ENCODE peak calls at places on chromosomes 4 and X, in four cellular contexts. N is NCI-H2171 treated with DMSO at 0.1 percent for 48 hours, V is fibroblast of the aortic adventitia, E is psoas muscle. Z is an unnamed sample.

GRCh38 chrX:150268839-150269238 is 94.3 kb upstream of the MAMLD1 start:
- DNase-seq in N (no peak), V (no peak), E (no peak), Z (no peak)

GRCh38 chrX:109890910-109891502 is 111.9 kb upstream of the TMEM164 start:
- DNase-seq in N (peak; percentile 20), V (peak; percentile 74), E (peak; percentile 35), Z (peak; percentile 21)

GRCh38 chrX:26470946-26471345 is 255.0 kb downstream of the MAGEB5 start:
- DNase-seq in N (no peak), V (no peak), E (no peak), Z (no peak)

GRCh38 chrX:80174925-80175574 is 160.5 kb downstream of the TBX22 start:
- DNase-seq in N (no peak), V (peak; percentile 85), E (peak; percentile 50), Z (no peak)

GRCh38 chr4:52658671-52659015 is 458 bp downstream of the USP46 start:
- DNase-seq in N (no peak), V (no peak), E (peak; percentile 19), Z (no peak)

GRCh38 chrX:151985955-151986354 is 11.5 kb upstream of the GABRE start:
- DNase-seq in N (no peak), V (peak; percentile 69), E (peak; percentile 20), Z (no peak)

GRCh38 chr4:56979674-56980073 is 978 bp downstream of the POLR2B start:
- DNase-seq in N (peak; percentile 3), V (no peak), E (no peak), Z (no peak)

GRCh38 chr4:92445127-92445526 is 141.4 kb downstream of the GRID2 start:
- DNase-seq in N (no peak), V (no peak), E (no peak), Z (no peak)

GRCh38 chr4:87498446-87498900 is 30.7 kb downstream of the SPARCL1 start:
- DNase-seq in N (no peak), V (peak; percentile 52), E (no peak), Z (no peak)

GRCh38 chr4:8215001-8215427 is 15.9 kb downstream of the SH3TC1 start:
- DNase-seq in N (peak; percentile 59), V (peak; percentile 69), E (no peak), Z (no peak)

GRCh38 chr4:183591301-183591700 is 67.7 kb downstream of the RWDD4 start:
- DNase-seq in N (no peak), V (no peak), E (no peak), Z (no peak)

GRCh38 chrX:71225661-71226060 is 2.6 kb downstream of the GJB1 start:
- DNase-seq in N (no peak), V (no peak), E (no peak), Z (no peak)

GRCh38 chrX:25343060-25343459 is 327.3 kb upstream of the ARX start:
- DNase-seq in N (no peak), V (no peak), E (no peak), Z (no peak)

GRCh38 chr4:150799207-150799606 is 215.9 kb downstream of the LRBA start:
- DNase-seq in N (no peak), V (peak; percentile 2), E (no peak), Z (no peak)

GRCh38 chr4:76589872-76590846 is 155.1 kb downstream of the SHROOM3 start:
- DNase-seq in N (no peak), V (peak; percentile 87), E (no peak), Z (no peak)

GRCh38 chr4:95250544-95251137 is 298.1 kb downstream of the UNC5C start:
- DNase-seq in N (no peak), V (no peak), E (no peak), Z (no peak)

GRCh38 chr4:168667397-168667796 is 170.5 kb downstream of the PALLD start:
- DNase-seq in N (no peak), V (no peak), E (no peak), Z (no peak)

GRCh38 chrX:119477812-119478232 is 9.6 kb downstream of the SLC25A5 start:
- DNase-seq in N (peak; percentile 1), V (peak; percentile 89), E (no peak), Z (no peak)

GRCh38 chrX:40719731-40720130 is 15.6 kb downstream of the MED14 start:
- DNase-seq in N (no peak), V (no peak), E (no peak), Z (no peak)

GRCh38 chr4:102429553-102429952 is 71.6 kb upstream of the NFKB1 start:
- DNase-seq in N (no peak), V (peak; percentile 95), E (no peak), Z (no peak)

GRCh38 chr4:95180531-95181315 is 368.1 kb downstream of the UNC5C start:
- DNase-seq in N (no peak), V (no peak), E (no peak), Z (no peak)

GRCh38 chr4:39029752-39030694 is 2.2 kb downstream of the TMEM156 start:
- DNase-seq in N (no peak), V (no peak), E (no peak), Z (no peak)

GRCh38 chrX:71542825-71543224 is 9.9 kb downstream of the OGT start:
- DNase-seq in N (no peak), V (no peak), E (no peak), Z (no peak)

GRCh38 chr4:20838476-20838875 is 138.2 kb downstream of the PACRGL start:
- DNase-seq in N (no peak), V (no peak), E (no peak), Z (no peak)

GRCh38 chr4:1290165-1290977 is 680 bp downstream of the MAEA start:
- DNase-seq in N (no peak), V (no peak), E (no peak), Z (no peak)

GRCh38 chrX:126820700-126821420 is 1.3 kb downstream of the PRR32 start:
- DNase-seq in N (no peak), V (no peak), E (no peak), Z (no peak)

GRCh38 chr4:91113130-91113706 is 986.0 kb downstream of the CCSER1 start:
- DNase-seq in N (peak; percentile 13), V (peak; percentile 34), E (no peak), Z (no peak)

GRCh38 chrX:71144651-71145050 is at the start of gene NLGN3:
- DNase-seq in N (no peak), V (no peak), E (no peak), Z (no peak)

GRCh38 chr4:54276633-54277426 is 47.7 kb downstream of the PDGFRA start:
- DNase-seq in N (no peak), V (no peak), E (no peak), Z (no peak)

GRCh38 chr4:10097906-10098769 is 18.5 kb downstream of the WDR1 start:
- DNase-seq in N (no peak), V (no peak), E (no peak), Z (no peak)

GRCh38 chr4:138199568-138200235 is 42.4 kb downstream of the SLC7A11 start:
- DNase-seq in N (no peak), V (peak; percentile 40), E (no peak), Z (no peak)

GRCh38 chr4:23728393-23728792 is 161.5 kb downstream of the PPARGC1A start:
- DNase-seq in N (no peak), V (peak; percentile 79), E (no peak), Z (no peak)

GRCh38 chrX:21728276-21728968 is 29.5 kb downstream of the SMPX start:
- DNase-seq in N (no peak), V (no peak), E (no peak), Z (no peak)

GRCh38 chr4:174156239-174156826 is 127.1 kb downstream of the FBXO8 start:
- DNase-seq in N (peak; percentile 13), V (peak; percentile 81), E (no peak), Z (no peak)

GRCh38 chr4:76909711-76910110 is 11.8 kb upstream of the SOWAHB start:
- DNase-seq in N (no peak), V (no peak), E (no peak), Z (no peak)

GRCh38 chr4:113467581-113467980 is 294.0 kb downstream of the CAMK2D start:
- DNase-seq in N (no peak), V (peak; percentile 79), E (no peak), Z (no peak)

GRCh38 chrX:7771788-7772438 is 71.1 kb upstream of the VCX start:
- DNase-seq in N (no peak), V (no peak), E (no peak), Z (no peak)

GRCh38 chr4:20251796-20252655 is at the start of gene SLIT2:
- DNase-seq in N (peak; percentile 67), V (peak; percentile 88), E (peak; percentile 83), Z (no peak)

Z was measured in CD4-positive, alpha-beta T cell.